ENCODE peak calls at places on chromosomes 6 and 20, in ten cellular contexts. One of them, this sample, is unnamed.

GRCh38 chr6:28203201-28203600 is 21.9 kb upstream of the ZSCAN9 start:
- DNase-seq in CD14-positive monocyte: no peak
- DNase-seq in ELF-1: peak; percentile 54
- DNase-seq in memory B cell: no peak
- DNase-seq in fibroblast of mammary gland: no peak
- DNase-seq in K562: no peak
- DNase-seq in naive thymus-derived CD8-positive, alpha-beta T cell: no peak
- DNase-seq in stimulated activated naive CD8-positive, alpha-beta T cell treated with anti-CD3 and anti-CD28 coated beads, Interleukin-15, Interleukin-2, amounts not matched to agents 100 U/mL and 50 U/mL, for 24 hours: no peak
- DNase-seq in CD8-positive, alpha-beta memory T cell: no peak
- DNase-seq in ascending aorta: no peak
- DNase-seq in this sample: no peak

GRCh38 chr20:50930139-50931047 is 844 bp downstream of the ADNP start:
- DNase-seq in CD14-positive monocyte: no peak
- DNase-seq in ELF-1: no peak
- DNase-seq in memory B cell: peak; percentile 23
- DNase-seq in fibroblast of mammary gland: no peak
- DNase-seq in K562: peak; percentile 22
- DNase-seq in naive thymus-derived CD8-positive, alpha-beta T cell: no peak
- DNase-seq in stimulated activated naive CD8-positive, alpha-beta T cell treated with anti-CD3 and anti-CD28 coated beads, Interleukin-15, Interleukin-2, amounts not matched to agents 100 U/mL and 50 U/mL, for 24 hours: peak; percentile 35
- DNase-seq in CD8-positive, alpha-beta memory T cell: no peak
- DNase-seq in ascending aorta: no peak
- DNase-seq in this sample: no peak

GRCh38 chr20:40966516-40967185 is 62.0 kb upstream of the TOP1 start:
- DNase-seq in CD14-positive monocyte: no peak
- DNase-seq in ELF-1: no peak
- DNase-seq in memory B cell: no peak
- DNase-seq in fibroblast of mammary gland: no peak
- DNase-seq in K562: no peak
- DNase-seq in naive thymus-derived CD8-positive, alpha-beta T cell: no peak
- DNase-seq in stimulated activated naive CD8-positive, alpha-beta T cell treated with anti-CD3 and anti-CD28 coated beads, Interleukin-15, Interleukin-2, amounts not matched to agents 100 U/mL and 50 U/mL, for 24 hours: no peak
- DNase-seq in CD8-positive, alpha-beta memory T cell: no peak
- DNase-seq in ascending aorta: no peak
- DNase-seq in this sample: no peak

GRCh38 chr6:155936551-155936950 is 480.9 kb upstream of the NOX3 start:
- DNase-seq in CD14-positive monocyte: no peak
- DNase-seq in ELF-1: no peak
- DNase-seq in memory B cell: no peak
- DNase-seq in fibroblast of mammary gland: no peak
- DNase-seq in K562: no peak
- DNase-seq in naive thymus-derived CD8-positive, alpha-beta T cell: no peak
- DNase-seq in stimulated activated naive CD8-positive, alpha-beta T cell treated with anti-CD3 and anti-CD28 coated beads, Interleukin-15, Interleukin-2, amounts not matched to agents 100 U/mL and 50 U/mL, for 24 hours: no peak
- DNase-seq in CD8-positive, alpha-beta memory T cell: no peak
- DNase-seq in ascending aorta: no peak
- DNase-seq in this sample: no peak

GRCh38 chr6:122790740-122791679 is 2.0 kb downstream of the SMPDL3A start:
- DNase-seq in CD14-positive monocyte: peak; percentile 62
- DNase-seq in ELF-1: no peak
- DNase-seq in memory B cell: no peak
- DNase-seq in fibroblast of mammary gland: peak; percentile 34
- DNase-seq in K562: no peak
- DNase-seq in naive thymus-derived CD8-positive, alpha-beta T cell: no peak
- DNase-seq in stimulated activated naive CD8-positive, alpha-beta T cell treated with anti-CD3 and anti-CD28 coated beads, Interleukin-15, Interleukin-2, amounts not matched to agents 100 U/mL and 50 U/mL, for 24 hours: no peak
- DNase-seq in CD8-positive, alpha-beta memory T cell: no peak
- DNase-seq in ascending aorta: no peak
- DNase-seq in this sample: no peak

GRCh38 chr20:48769111-48769879 is 58.5 kb downstream of the PREX1 start:
- DNase-seq in CD14-positive monocyte: peak; percentile 93
- DNase-seq in ELF-1: peak; percentile 11
- DNase-seq in memory B cell: no peak
- DNase-seq in fibroblast of mammary gland: peak; percentile 29
- DNase-seq in K562: peak; percentile 35
- DNase-seq in naive thymus-derived CD8-positive, alpha-beta T cell: peak; percentile 56
- DNase-seq in stimulated activated naive CD8-positive, alpha-beta T cell treated with anti-CD3 and anti-CD28 coated beads, Interleukin-15, Interleukin-2, amounts not matched to agents 100 U/mL and 50 U/mL, for 24 hours: peak; percentile 91
- DNase-seq in CD8-positive, alpha-beta memory T cell: peak; percentile 79
- DNase-seq in ascending aorta: no peak
- DNase-seq in this sample: peak; percentile 89

GRCh38 chr6:109082178-109082577 is 12.5 kb downstream of the SESN1 start:
- DNase-seq in CD14-positive monocyte: no peak
- DNase-seq in ELF-1: no peak
- DNase-seq in memory B cell: no peak
- DNase-seq in fibroblast of mammary gland: peak; percentile 81
- DNase-seq in K562: no peak
- DNase-seq in naive thymus-derived CD8-positive, alpha-beta T cell: no peak
- DNase-seq in stimulated activated naive CD8-positive, alpha-beta T cell treated with anti-CD3 and anti-CD28 coated beads, Interleukin-15, Interleukin-2, amounts not matched to agents 100 U/mL and 50 U/mL, for 24 hours: no peak
- DNase-seq in CD8-positive, alpha-beta memory T cell: no peak
- DNase-seq in ascending aorta: no peak
- DNase-seq in this sample: no peak

GRCh38 chr6:136959471-136959891 is 37.4 kb downstream of the SLC35D3 start:
- DNase-seq in CD14-positive monocyte: no peak
- DNase-seq in ELF-1: peak; percentile 74
- DNase-seq in memory B cell: no peak
- DNase-seq in fibroblast of mammary gland: no peak
- DNase-seq in K562: no peak
- DNase-seq in naive thymus-derived CD8-positive, alpha-beta T cell: no peak
- DNase-seq in stimulated activated naive CD8-positive, alpha-beta T cell treated with anti-CD3 and anti-CD28 coated beads, Interleukin-15, Interleukin-2, amounts not matched to agents 100 U/mL and 50 U/mL, for 24 hours: no peak
- DNase-seq in CD8-positive, alpha-beta memory T cell: no peak
- DNase-seq in ascending aorta: no peak
- DNase-seq in this sample: no peak

GRCh38 chr6:107941627-107942026 is 16.4 kb downstream of the SEC63 start:
- DNase-seq in CD14-positive monocyte: no peak
- DNase-seq in ELF-1: no peak
- DNase-seq in memory B cell: no peak
- DNase-seq in fibroblast of mammary gland: no peak
- DNase-seq in K562: no peak
- DNase-seq in naive thymus-derived CD8-positive, alpha-beta T cell: no peak
- DNase-seq in stimulated activated naive CD8-positive, alpha-beta T cell treated with anti-CD3 and anti-CD28 coated beads, Interleukin-15, Interleukin-2, amounts not matched to agents 100 U/mL and 50 U/mL, for 24 hours: no peak
- DNase-seq in CD8-positive, alpha-beta memory T cell: no peak
- DNase-seq in ascending aorta: no peak
- DNase-seq in this sample: no peak

GRCh38 chr20:61835301-61835700 is 230.4 kb downstream of the TAF4 start:
- DNase-seq in CD14-positive monocyte: no peak
- DNase-seq in ELF-1: no peak
- DNase-seq in memory B cell: no peak
- DNase-seq in fibroblast of mammary gland: no peak
- DNase-seq in K562: no peak
- DNase-seq in naive thymus-derived CD8-positive, alpha-beta T cell: no peak
- DNase-seq in stimulated activated naive CD8-positive, alpha-beta T cell treated with anti-CD3 and anti-CD28 coated beads, Interleukin-15, Interleukin-2, amounts not matched to agents 100 U/mL and 50 U/mL, for 24 hours: no peak
- DNase-seq in CD8-positive, alpha-beta memory T cell: no peak
- DNase-seq in ascending aorta: no peak
- DNase-seq in this sample: no peak

GRCh38 chr20:25071722-25072121 is 10.2 kb downstream of the VSX1 start:
- DNase-seq in CD14-positive monocyte: no peak
- DNase-seq in ELF-1: no peak
- DNase-seq in memory B cell: no peak
- DNase-seq in fibroblast of mammary gland: no peak
- DNase-seq in K562: no peak
- DNase-seq in naive thymus-derived CD8-positive, alpha-beta T cell: no peak
- DNase-seq in stimulated activated naive CD8-positive, alpha-beta T cell treated with anti-CD3 and anti-CD28 coated beads, Interleukin-15, Interleukin-2, amounts not matched to agents 100 U/mL and 50 U/mL, for 24 hours: no peak
- DNase-seq in CD8-positive, alpha-beta memory T cell: no peak
- DNase-seq in ascending aorta: no peak
- DNase-seq in this sample: no peak

GRCh38 chr6:130525378-130525777 is 159.6 kb downstream of the TMEM200A start:
- DNase-seq in CD14-positive monocyte: no peak
- DNase-seq in ELF-1: no peak
- DNase-seq in memory B cell: no peak
- DNase-seq in fibroblast of mammary gland: no peak
- DNase-seq in K562: no peak
- DNase-seq in naive thymus-derived CD8-positive, alpha-beta T cell: no peak
- DNase-seq in stimulated activated naive CD8-positive, alpha-beta T cell treated with anti-CD3 and anti-CD28 coated beads, Interleukin-15, Interleukin-2, amounts not matched to agents 100 U/mL and 50 U/mL, for 24 hours: no peak
- DNase-seq in CD8-positive, alpha-beta memory T cell: no peak
- DNase-seq in ascending aorta: no peak
- DNase-seq in this sample: no peak

This sample was measured in effector memory CD8-positive, alpha-beta T cell.